ENCODE peak calls at places on chromosomes 1 and 21, in eight cellular contexts. S is RWPE2, E is transverse colon, C is tibial artery, K is body of pancreas, P is Peyer's patch, V is astrocyte, X is OCI-LY7. D is an unnamed sample.
A peak's percentile ranks its signal among the peaks of the same experiment; 100 is the strongest.

GRCh38 chr1:23169727-23170335 is 1.2 kb upstream of the LUZP1 start:
- DNase-seq in V (peak; percentile 67), C (peak; percentile 77), X (peak; percentile 44), S (no peak), E (peak; percentile 64), K (peak; percentile 46), P (no peak), D (peak; percentile 28)

GRCh38 chr1:53195913-53196484 is 625 bp upstream of the CPT2 start:
- DNase-seq in S (no peak), P (no peak), X (no peak), V (no peak), C (no peak), K (no peak), E (no peak), D (no peak)

GRCh38 chr1:6587261-6588005 is 7.6 kb downstream of the ZBTB48 start:
- DNase-seq in P (no peak), S (no peak), V (no peak), X (peak; percentile 56), C (peak; percentile 44), E (no peak), K (peak; percentile 70), D (peak; percentile 97)

GRCh38 chr1:78274814-78275213 is 216.0 kb upstream of the PTGFR start:
- DNase-seq in S (no peak), V (peak; percentile 89), E (no peak), X (no peak), P (no peak), K (no peak), C (no peak), D (no peak)

GRCh38 chr21:34574581-34574980 is 40.3 kb downstream of the RCAN1 start:
- DNase-seq in P (no peak), E (no peak), V (no peak), C (no peak), X (no peak), S (no peak), K (no peak), D (no peak)

GRCh38 chr1:199243423-199244061 is 604.7 kb downstream of the PTPRC start:
- DNase-seq in S (peak; percentile 33), K (no peak), E (peak; percentile 48), V (no peak), X (peak; percentile 59), P (peak; percentile 47), C (no peak), D (peak; percentile 7)

GRCh38 chr1:230661976-230662375 is 19.7 kb downstream of the COG2 start:
- DNase-seq in S (no peak), K (no peak), V (no peak), P (no peak), C (no peak), E (no peak), X (no peak), D (no peak)

GRCh38 chr1:211870156-211870555 is 39.6 kb upstream of the LPGAT1 start:
- DNase-seq in K (no peak), P (no peak), V (peak; percentile 14), C (no peak), X (no peak), S (no peak), E (no peak), D (no peak)

GRCh38 chr1:169510060-169510459 is 24.3 kb upstream of the SLC19A2 start:
- DNase-seq in P (no peak), X (no peak), V (no peak), K (no peak), E (no peak), C (no peak), S (no peak), D (no peak)

GRCh38 chr1:169509354-169509753 is 23.6 kb upstream of the SLC19A2 start:
- DNase-seq in K (no peak), E (no peak), X (no peak), C (no peak), S (no peak), V (no peak), P (no peak), D (no peak)

GRCh38 chr1:169508432-169509338 is 22.9 kb upstream of the SLC19A2 start:
- DNase-seq in X (no peak), C (no peak), V (no peak), P (no peak), S (no peak), K (no peak), E (no peak), D (no peak)

GRCh38 chr1:169511339-169512028 is 25.7 kb upstream of the SLC19A2 start:
- DNase-seq in C (peak; percentile 60), X (no peak), V (peak; percentile 90), S (no peak), E (no peak), P (no peak), K (no peak), D (no peak)

GRCh38 chr1:169507413-169507812 is 21.7 kb upstream of the SLC19A2 start:
- DNase-seq in V (no peak), K (no peak), S (no peak), X (no peak), E (no peak), C (no peak), P (no peak), D (no peak)
- H3K4me1 ChIP-seq in V (no peaks in the 10 kb centered on the region), K (peaks cover 19% of the 10 kb centered on the region), S (peaks cover 16% of the 10 kb centered on the region), X (no peaks in the 10 kb centered on the region), E (peaks cover 15% of the 10 kb centered on the region), C (peaks cover 7% of the 10 kb centered on the region), P (no peaks in the 10 kb centered on the region), D (no peaks in the 10 kb centered on the region)

DNA sequence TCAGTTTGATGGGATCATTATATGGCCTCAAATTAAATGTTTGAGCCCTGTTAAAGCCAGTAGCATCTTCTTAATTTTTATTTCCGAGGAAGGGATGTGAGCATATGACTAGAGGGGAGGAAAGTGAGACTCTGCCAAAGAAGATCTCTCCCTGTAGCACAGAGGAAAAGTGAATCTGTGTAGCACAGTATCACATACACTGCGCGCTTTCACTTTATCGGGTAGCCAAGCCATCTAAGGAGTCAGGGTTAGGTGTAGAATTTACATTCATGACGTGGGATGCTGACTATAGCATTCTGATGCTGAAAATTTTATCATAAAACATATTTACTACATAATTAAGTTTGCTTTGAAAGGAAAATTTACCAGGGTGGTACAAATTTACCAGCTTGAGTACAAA is 24.0 kb downstream of the LRRC8D start:
- DNase-seq in P (no peak), E (no peak), K (no peak), V (no peak), C (no peak), X (no peak), S (no peak), D (no peak)
- H3K4me3 ChIP-seq in P (peak overlapping the region; percentile 75), E (no peak overlapping the region), K (no peak overlapping the region), V (peak overlapping the region; percentile 88), C (no peak overlapping the region), X (peak overlapping the region; percentile 87), S (no peak overlapping the region), D (no peak overlapping the region)

GRCh38 chr1:161020573-161021167 is at the start of gene F11R:
- DNase-seq in C (no peak), P (no peak), K (peak; percentile 69), E (peak; percentile 75), S (peak; percentile 75), X (no peak), V (no peak), D (peak; percentile 71)
- TF ChIP-seq CTCF in C (no peak), P (no peak), K (peak; percentile 45), E (peak; percentile 5), S (peak; percentile 6), X (peak; percentile 8), V (no peak), D (peak; percentile 47)

GRCh38 chr1:1303736-1304135 is 4.0 kb downstream of the ACAP3 start:
- DNase-seq in X (no peak), P (no peak), S (no peak), E (no peak), C (no peak), K (no peak), V (no peak), D (no peak)

GRCh38 chr1:1305300-1306069 is 2.2 kb downstream of the ACAP3 start:
- DNase-seq in E (peak; percentile 89), P (peak; percentile 82), S (peak; percentile 90), K (peak; percentile 59), V (peak; percentile 61), C (peak; percentile 77), X (peak; percentile 55), D (peak; percentile 62)

GRCh38 chr1:1302951-1303509 is 4.7 kb downstream of the ACAP3 start:
- DNase-seq in C (no peak), V (no peak), P (no peak), E (no peak), S (no peak), X (no peak), K (no peak), D (no peak)

GRCh38 chr1:1306070-1306660 is 1.6 kb downstream of the ACAP3 start:
- DNase-seq in E (no peak), X (peak; percentile 62), V (no peak), P (no peak), K (no peak), S (no peak), C (no peak), D (no peak)

DNA sequence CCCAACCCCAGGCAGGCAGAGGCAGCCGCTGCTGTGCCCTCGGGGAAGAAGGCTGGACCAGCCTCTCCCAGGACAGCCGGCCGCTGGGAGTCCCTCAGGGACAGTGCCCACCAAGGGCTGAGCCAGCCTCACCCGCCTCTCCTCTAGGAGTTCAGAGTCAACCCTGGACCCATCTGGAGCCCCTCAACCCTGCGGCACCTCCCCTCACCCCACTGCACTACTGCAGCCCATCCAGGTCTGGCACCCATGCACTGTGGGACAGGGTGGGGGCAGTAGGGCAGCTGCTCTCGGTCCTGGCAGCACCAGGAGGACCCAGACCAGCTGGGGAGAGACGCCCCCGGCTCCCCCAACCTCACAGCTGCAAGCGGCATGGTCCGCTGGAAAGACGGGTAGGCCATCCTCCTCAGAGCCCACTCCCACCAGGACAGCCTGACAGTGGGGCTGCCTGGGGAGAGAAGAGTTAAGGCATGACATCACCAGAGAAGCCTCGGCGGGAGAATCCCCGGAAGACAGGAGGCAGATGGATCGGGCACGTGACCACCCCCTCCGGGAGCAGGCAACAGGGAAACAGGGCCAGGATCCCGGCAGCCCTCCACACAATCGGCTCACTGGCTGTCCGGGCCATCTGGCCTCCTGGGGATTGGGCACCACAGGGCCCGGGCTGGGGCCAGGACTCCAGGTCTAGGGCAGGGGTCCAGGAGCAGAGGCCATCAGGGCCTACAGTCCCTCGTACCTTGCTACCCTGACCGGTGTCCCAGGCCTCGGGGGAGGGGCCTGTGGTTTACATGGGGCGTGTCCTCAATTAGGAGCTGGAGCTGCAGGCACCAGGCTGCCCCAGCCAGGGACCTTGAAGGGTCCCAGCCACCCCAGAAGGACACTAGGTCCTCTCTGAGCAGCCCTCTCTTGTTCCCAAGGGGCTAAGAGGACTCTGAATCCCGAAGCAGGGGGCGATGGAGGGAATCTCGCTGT is 3.1 kb downstream of the ACAP3 start:
- DNase-seq in K (peak; percentile 75), X (no peak), S (peak; percentile 92), P (peak; percentile 80), V (peak; percentile 55), C (peak; percentile 79), E (peak; percentile 78), D (peak; percentile 31)
- H3K4me1 ChIP-seq in K (peaks cover 39% of the 10 kb centered on the region), X (peaks cover 28% of the 10 kb centered on the region), S (peaks cover 31% of the 10 kb centered on the region), P (peaks cover 12% of the 10 kb centered on the region), V (peaks cover 38% of the 10 kb centered on the region), C (peaks cover 43% of the 10 kb centered on the region), E (peaks cover 47% of the 10 kb centered on the region), D (peaks cover 37% of the 10 kb centered on the region)

D was measured in thyroid gland.